ENCODE peak calls at places on chromosomes 12 and 14, in five cellular contexts. B is DND-41, D is cardiac muscle cell, N is GM23248, J is AG04450. O is an unnamed sample.

GRCh38 chr12:534216-534615 is 74.5 kb downstream of the B4GALNT3 start:
- DNase-seq in B (no peak), D (no peak), N (no peak), J (no peak), O (no peak)

GRCh38 chr14:69242311-69243224 is 17.4 kb upstream of the GALNT16 start:
- DNase-seq in B (peak), D (peak), N (peak), J (peak), O (peak)

GRCh38 chr12:132162508-132163031 is 18.3 kb downstream of the NOC4L start:
- DNase-seq in B (no peak), D (no peak), N (peak), J (no peak), O (no peak)

GRCh38 chr12:113340061-113340460 is 5.2 kb upstream of the SLC8B1 start:
- DNase-seq in B (no peak), D (no peak), N (no peak), J (no peak), O (no peak)

GRCh38 chr14:31877333-31877798 is 199.7 kb upstream of the ARHGAP5 start:
- DNase-seq in B (no peak), D (no peak), N (peak), J (no peak), O (no peak)

GRCh38 chr14:78835052-78835451 is 664.9 kb downstream of the NRXN3 start:
- DNase-seq in B (no peak), D (peak), N (no peak), J (no peak), O (peak)

GRCh38 chr12:6603095-6603567 is 4.0 kb downstream of the CHD4 start:
- DNase-seq in B (peak), D (peak), N (peak), J (no peak), O (peak)

GRCh38 chr14:92352158-92352985 is 29.4 kb downstream of the SLC24A4 start:
- DNase-seq in B (peak), D (peak), N (peak), J (no peak), O (peak)

GRCh38 chr12:14886271-14886670 is 617 bp upstream of the MGP start:
- DNase-seq in B (no peak), D (no peak), N (no peak), J (no peak), O (no peak)

GRCh38 chr14:106790189-106791036 is 1264.0 kb downstream of the TMEM121 start:
- DNase-seq in B (peak), D (no peak), N (peak), J (no peak), O (peak)

GRCh38 chr12:125160556-125160955 is 95.3 kb downstream of the AACS start:
- DNase-seq in B (no peak), D (no peak), N (no peak), J (no peak), O (no peak)

GRCh38 chr12:58888131-58888783 is 32.0 kb downstream of the LRIG3 start:
- DNase-seq in B (no peak), D (no peak), N (peak), J (peak), O (no peak)

GRCh38 chr12:62934799-62935674 is at the start of gene PPM1H:
- DNase-seq in B (peak), D (peak), N (peak), J (no peak), O (peak)

GRCh38 chr14:21880918-21881317 is 207.3 kb upstream of the OR4E1 start:
- DNase-seq in B (no peak), D (no peak), N (no peak), J (no peak), O (no peak)

GRCh38 chr14:90760591-90761316 is 55.5 kb downstream of the TTC7B start:
- DNase-seq in B (no peak), D (peak), N (peak), J (no peak), O (no peak)

GRCh38 chr12:93979189-93979588 is 169.2 kb upstream of the PLXNC1 start:
- DNase-seq in B (peak), D (peak), N (peak), J (no peak), O (peak)

GRCh38 chr14:64841121-64841611 is 38.5 kb downstream of the SPTB start:
- DNase-seq in B (no peak), D (peak), N (peak), J (peak), O (no peak)

GRCh38 chr14:58362798-58363412 is 32.8 kb upstream of the TOMM20L start:
- DNase-seq in B (no peak), D (peak), N (peak), J (no peak), O (no peak)

DNA sequence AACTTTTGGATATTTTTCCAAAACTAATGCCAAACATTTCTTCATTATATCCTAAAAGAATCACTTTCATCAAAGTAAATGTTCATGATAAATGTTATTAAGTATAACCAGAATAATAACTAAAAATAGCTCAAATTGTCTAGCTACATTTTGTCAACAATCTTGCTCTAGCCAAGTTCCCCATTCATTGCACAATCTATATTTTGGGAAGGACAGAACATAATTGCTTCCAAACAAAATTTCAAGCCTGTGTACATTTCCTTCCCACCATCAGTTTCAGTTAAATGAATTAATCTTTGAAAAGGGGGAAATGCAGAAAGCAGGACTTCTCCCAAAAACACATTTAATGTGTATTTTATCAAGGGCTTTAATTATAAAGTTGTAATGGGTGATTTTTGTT is 98.0 kb upstream of the PLEKHG7 start:
- DNase-seq in B (no peak), D (no peak), N (no peak), J (no peak), O (no peak)
- H3K27ac ChIP-seq in B (no peak), D (no peak), N (peak), J (no peak), O (no peak)

GRCh38 chr12:76083246-76083735 is 1.2 kb downstream of the NAP1L1 start:
- DNase-seq in B (no peak), D (no peak), N (peak), J (no peak), O (no peak)
- H3K27ac ChIP-seq in B (peak), D (peak), N (peak), J (peak), O (peak)

GRCh38 chr12:18054925-18055324 is 35.1 kb downstream of the RERGL start:
- DNase-seq in B (no peak), D (no peak), N (no peak), J (no peak), O (no peak)
- H3K27ac ChIP-seq in B (no peak), D (no peak), N (no peak), J (no peak), O (no peak)

DNA sequence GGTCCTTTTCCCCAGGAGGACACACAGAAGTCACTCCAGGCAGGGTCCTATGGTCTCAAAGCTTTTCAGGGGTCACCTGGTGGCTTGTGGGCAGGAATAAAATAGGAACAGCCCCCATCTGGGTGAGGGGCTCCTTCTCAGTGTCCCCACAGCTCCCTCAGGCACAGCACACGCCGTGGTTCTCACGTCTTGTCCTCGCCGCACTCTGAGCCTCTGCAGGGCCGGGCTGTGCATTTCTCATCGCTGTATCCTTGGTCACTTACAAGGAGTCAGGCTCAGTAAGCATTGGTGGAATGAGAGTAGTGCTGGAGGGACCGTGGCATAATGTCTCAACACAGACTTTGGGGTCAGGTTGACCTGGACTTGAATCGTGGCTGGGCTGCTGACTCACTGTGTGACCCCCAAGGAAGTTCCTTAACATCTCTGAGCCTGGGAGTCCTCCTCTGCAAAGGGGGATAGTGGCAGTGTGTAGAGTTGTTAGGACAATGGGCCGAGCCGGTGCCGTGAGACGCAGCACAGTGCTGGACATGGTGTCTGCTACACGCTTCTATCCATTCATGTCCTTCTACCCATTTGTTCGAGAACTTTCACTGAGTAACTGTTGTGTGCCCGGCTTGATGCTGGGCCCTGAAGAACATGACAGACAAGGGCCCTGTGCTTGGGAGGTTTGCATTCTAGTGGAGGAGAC is 13.3 kb downstream of the VASH1 start:
- DNase-seq in B (no peak), D (no peak), N (no peak), J (no peak), O (no peak)
- H3K27ac ChIP-seq in B (no peak), D (no peak), N (no peak), J (no peak), O (no peak)

DNA sequence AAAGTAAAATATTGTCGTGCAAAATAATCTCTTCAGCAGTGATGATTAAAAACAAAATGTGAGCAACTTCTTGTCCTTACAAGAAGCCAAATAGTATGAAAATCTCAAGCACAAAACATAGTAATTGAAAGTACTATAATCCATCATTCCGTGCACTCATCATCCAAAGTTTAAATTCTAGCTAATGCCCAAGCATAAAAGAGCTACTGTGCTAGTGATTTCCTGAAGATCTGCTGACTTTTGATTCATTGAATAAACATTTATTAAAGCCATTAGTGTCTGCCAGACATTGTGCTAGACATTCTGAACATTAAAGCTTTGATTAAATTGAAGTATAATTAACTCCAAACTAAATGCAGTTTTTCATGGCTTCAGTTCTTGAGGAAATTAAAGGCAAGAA is 71.5 kb downstream of the CMAS start:
- DNase-seq in B (no peak), D (no peak), N (no peak), J (no peak), O (no peak)
- H3K27ac ChIP-seq in B (no peak), D (no peak), N (no peak), J (no peak), O (no peak)

DNA sequence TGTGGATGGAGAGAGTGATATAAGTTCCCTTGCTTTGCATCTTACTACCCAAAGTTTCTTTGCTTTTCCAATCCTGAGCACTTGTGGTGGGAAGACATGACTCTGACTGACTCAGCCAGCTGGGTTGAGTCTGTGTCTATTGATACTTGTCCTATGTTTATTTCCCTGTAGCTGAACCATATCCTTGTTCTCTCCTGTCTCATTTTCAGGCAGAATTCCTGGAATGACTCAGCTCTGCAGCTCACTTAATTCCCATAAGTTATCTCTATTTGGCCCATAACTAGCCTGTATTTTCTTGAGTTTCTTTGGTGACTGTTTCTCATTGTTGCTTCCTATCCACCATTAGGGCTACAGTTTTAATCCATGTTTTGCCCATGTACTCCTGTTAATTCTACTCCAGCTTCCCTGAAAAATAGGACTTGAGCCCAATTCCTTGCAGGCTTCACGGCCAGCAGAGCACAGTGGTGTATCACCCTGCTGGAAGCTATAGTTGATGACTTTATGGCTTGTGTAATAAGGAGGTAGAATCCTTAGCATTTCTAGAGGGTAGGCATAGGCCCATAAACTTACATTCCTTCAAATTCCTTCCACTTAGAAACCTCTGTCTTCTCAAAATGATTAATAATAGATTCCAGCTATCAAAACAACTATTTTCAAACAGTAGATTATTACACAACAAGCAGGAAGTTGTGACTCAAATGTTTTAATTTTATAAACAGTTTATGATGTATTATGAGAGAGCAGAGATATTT is 183.1 kb downstream of the TMTC3 start:
- DNase-seq in B (no peak), D (no peak), N (peak), J (peak), O (no peak)
- H3K27ac ChIP-seq in B (no peak), D (no peak), N (peak), J (peak), O (no peak)

GRCh38 chr12:123532808-123533649 is 490 bp downstream of the RILPL1 start:
- DNase-seq in B (peak), D (peak), N (peak), J (no peak), O (peak)

GRCh38 chr12:123530683-123531082 is 2.8 kb downstream of the RILPL1 start:
- DNase-seq in B (no peak), D (no peak), N (no peak), J (no peak), O (no peak)

GRCh38 chr12:123533672-123534643 is at the start of gene RILPL1:
- DNase-seq in B (peak), D (peak), N (peak), J (no peak), O (peak)

GRCh38 chr12:123531091-123531490 is 2.4 kb downstream of the RILPL1 start:
- DNase-seq in B (no peak), D (peak), N (no peak), J (no peak), O (peak)

GRCh38 chr12:123532021-123532420 is 1.5 kb downstream of the RILPL1 start:
- DNase-seq in B (peak), D (no peak), N (peak), J (no peak), O (no peak)
- H3K27ac ChIP-seq in B (no peak), D (peak), N (no peak), J (peak), O (peak)